ENCODE peak calls at places on chromosome 6, in eight cellular contexts. H, T, N, F, J, I, W and O are unnamed samples.

GRCh38 chr6:118704911-118705310 is 53.5 kb upstream of the CEP85L start:
- DNase-seq in H (no peak), T (no peak), N (no peak), F (no peak), J (no peak), I (no peak), W (peak), O (no peak)

GRCh38 chr6:159832941-159833340 is 32.9 kb downstream of the PNLDC1 start:
- DNase-seq in H (no peak), T (no peak), N (no peak), F (no peak), J (no peak), I (no peak), W (no peak), O (no peak)

GRCh38 chr6:53103993-53104675 is 38.9 kb downstream of the FBXO9 start:
- DNase-seq in H (no peak), T (no peak), N (no peak), F (no peak), J (no peak), I (no peak), W (no peak), O (no peak)

GRCh38 chr6:63121166-63121565 is 90.1 kb upstream of the FKBP1C start:
- DNase-seq in H (no peak), T (no peak), N (no peak), F (no peak), J (no peak), I (no peak), W (no peak), O (no peak)

GRCh38 chr6:147950623-147950987 is 392.0 kb upstream of the SASH1 start:
- DNase-seq in H (no peak), T (no peak), N (no peak), F (no peak), J (peak), I (no peak), W (peak), O (no peak)

GRCh38 chr6:19691465-19692167 is 145.6 kb upstream of the ID4 start:
- DNase-seq in H (no peak), T (peak), N (no peak), F (no peak), J (no peak), I (no peak), W (peak), O (no peak)

GRCh38 chr6:134381926-134382325 is 64.0 kb upstream of the SGK1 start:
- DNase-seq in H (no peak), T (no peak), N (no peak), F (no peak), J (no peak), I (no peak), W (no peak), O (no peak)

GRCh38 chr6:157763129-157763893 is 59.7 kb upstream of the SNX9 start:
- DNase-seq in H (no peak), T (peak), N (peak), F (peak), J (peak), I (no peak), W (peak), O (no peak)

GRCh38 chr6:133101790-133102189 is 139.4 kb upstream of the EYA4 start:
- DNase-seq in H (no peak), T (no peak), N (no peak), F (no peak), J (peak), I (no peak), W (no peak), O (no peak)

GRCh38 chr6:141677598-141678211 is 455.0 kb upstream of the GJE1 start:
- DNase-seq in H (no peak), T (no peak), N (no peak), F (no peak), J (peak), I (no peak), W (peak), O (no peak)

GRCh38 chr6:111472933-111473435 is 10.0 kb downstream of the REV3L start:
- DNase-seq in H (no peak), T (no peak), N (no peak), F (no peak), J (no peak), I (no peak), W (no peak), O (no peak)

GRCh38 chr6:14754636-14755513 is 491.0 kb upstream of the JARID2 start:
- DNase-seq in H (peak), T (no peak), N (no peak), F (no peak), J (no peak), I (no peak), W (no peak), O (no peak)

GRCh38 chr6:53922571-53922981 is 127.8 kb downstream of the LRRC1 start:
- DNase-seq in H (no peak), T (no peak), N (no peak), F (no peak), J (no peak), I (no peak), W (peak), O (no peak)

GRCh38 chr6:84645000-84645399 is 119.4 kb downstream of the TBX18 start:
- DNase-seq in H (no peak), T (no peak), N (no peak), F (no peak), J (peak), I (no peak), W (peak), O (no peak)

GRCh38 chr6:52558266-52559000 is 18.4 kb downstream of the TRAM2 start:
- DNase-seq in H (no peak), T (no peak), N (no peak), F (no peak), J (no peak), I (no peak), W (peak), O (no peak)

GRCh38 chr6:121482004-121482693 is 46.7 kb downstream of the GJA1 start:
- DNase-seq in H (no peak), T (no peak), N (no peak), F (no peak), J (peak), I (no peak), W (peak), O (no peak)

GRCh38 chr6:27111743-27112142 is 135.8 kb upstream of the PRSS16 start:
- DNase-seq in H (no peak), T (no peak), N (no peak), F (no peak), J (no peak), I (no peak), W (no peak), O (no peak)

GRCh38 chr6:105785412-105785811 is 300.7 kb upstream of the PRDM1 start:
- DNase-seq in H (no peak), T (no peak), N (peak), F (no peak), J (no peak), I (no peak), W (no peak), O (no peak)

GRCh38 chr6:5379647-5380242 is 118.4 kb downstream of the FARS2 start:
- DNase-seq in H (peak), T (peak), N (no peak), F (no peak), J (peak), I (no peak), W (peak), O (peak)

GRCh38 chr6:2033544-2033943 is 211.9 kb downstream of the GMDS start:
- DNase-seq in H (no peak), T (no peak), N (no peak), F (no peak), J (no peak), I (no peak), W (no peak), O (no peak)

GRCh38 chr6:109095036-109095820 is at the start of gene CEP57L1:
- DNase-seq in H (peak), T (peak), N (peak), F (peak), J (peak), I (peak), W (peak), O (peak)
- TF ChIP-seq CTCF in H (peak), T (no peak), N (no peak), F (no peak), J (peak), I (no peak), W (peak), O (no peak)

DNA sequence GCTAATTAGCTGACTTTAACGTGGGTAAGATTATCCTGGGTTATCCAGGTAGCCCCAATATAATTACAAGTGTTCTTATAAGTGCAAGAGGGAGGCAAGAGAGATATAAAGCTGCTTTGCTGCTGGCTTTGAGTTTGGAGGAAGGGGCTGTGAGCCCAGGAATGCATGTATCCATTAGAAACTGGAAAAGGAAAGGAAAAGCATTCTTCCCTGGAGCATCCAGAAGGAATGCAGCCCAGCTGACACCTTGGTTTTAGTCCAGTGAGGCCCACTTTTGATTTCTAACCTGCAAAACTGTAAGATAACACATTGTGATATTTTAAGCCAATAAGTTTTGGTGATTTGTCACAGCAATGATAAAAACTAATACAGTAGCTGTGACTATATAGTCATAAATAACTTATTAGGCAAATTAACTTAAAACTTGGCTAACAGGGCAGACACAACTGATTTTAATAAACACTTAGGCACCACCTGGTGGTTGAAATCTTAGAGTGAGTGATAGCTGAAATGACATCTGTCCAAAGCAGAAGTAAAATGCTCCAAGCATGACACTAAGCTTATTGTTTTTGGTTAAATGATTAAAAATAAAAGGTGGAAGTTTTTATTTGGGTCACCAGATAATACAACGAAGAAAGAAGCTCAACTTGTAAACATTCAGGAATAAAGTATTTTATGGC is 35.6 kb downstream of the ADGRF4 start:
- DNase-seq in H (peak), T (no peak), N (no peak), F (no peak), J (peak), I (no peak), W (peak), O (peak)
- TF ChIP-seq CTCF in H (peak), T (no peak), N (peak), F (peak), J (peak), I (no peak), W (peak), O (peak)

GRCh38 chr6:137824502-137824879 is 42.6 kb upstream of the TNFAIP3 start:
- DNase-seq in H (no peak), T (no peak), N (no peak), F (no peak), J (no peak), I (no peak), W (no peak), O (no peak)
- TF ChIP-seq CTCF in H (no peak), T (no peak), N (no peak), F (no peak), J (no peak), I (no peak), W (no peak), O (no peak)

DNA sequence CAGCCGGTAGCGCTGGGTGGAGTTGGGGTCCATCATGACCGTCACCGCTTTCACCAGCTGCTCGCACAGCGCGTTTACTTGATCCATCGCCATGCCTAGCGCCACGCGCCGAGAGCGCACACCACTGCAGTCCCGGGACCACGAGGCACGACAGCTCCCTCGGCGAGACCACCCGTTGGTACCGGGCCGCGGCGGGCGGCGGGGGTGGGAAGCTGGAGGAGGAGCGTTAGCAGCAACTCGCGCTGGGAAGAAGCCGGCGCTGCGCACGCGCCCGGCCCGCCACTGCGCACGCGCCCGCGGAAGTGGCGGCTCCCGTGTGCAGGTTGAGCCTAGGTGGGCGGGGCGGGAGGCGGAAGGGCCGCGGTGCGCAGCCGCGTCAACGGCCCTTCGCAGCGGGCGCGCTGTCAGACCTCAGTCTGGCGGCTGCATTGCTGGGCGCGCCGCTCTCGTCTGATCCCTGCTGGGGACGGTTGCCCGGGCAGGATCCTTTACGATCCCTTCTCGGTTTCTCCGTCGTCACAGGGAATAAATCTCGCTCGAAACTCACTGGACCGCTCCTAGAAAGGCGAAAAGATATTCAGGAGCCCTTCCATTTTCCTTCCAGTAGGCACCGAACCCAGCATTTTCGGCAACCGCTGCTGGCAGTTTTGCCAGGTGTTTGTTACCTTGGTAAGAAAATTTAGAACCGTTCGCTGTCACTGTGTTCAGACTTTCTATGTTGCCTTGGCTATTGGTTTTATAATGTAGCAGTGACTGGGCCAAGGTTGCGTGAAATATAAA is at the start of the genes POLH and XPO5:
- DNase-seq in H (peak), T (peak), N (peak), F (peak), J (peak), I (peak), W (peak), O (peak)
- TF ChIP-seq CTCF in H (no peak), T (no peak), N (peak), F (no peak), J (peak), I (no peak), W (peak), O (no peak)

GRCh38 chr6:4066029-4066755 is 12.7 kb downstream of the FAM217A start:
- DNase-seq in H (no peak), T (no peak), N (no peak), F (no peak), J (no peak), I (no peak), W (no peak), O (no peak)
- TF ChIP-seq CTCF in H (no peak), T (no peak), N (no peak), F (no peak), J (no peak), I (no peak), W (no peak), O (no peak)

GRCh38 chr6:155196891-155197290 is 66.9 kb upstream of the CLDN20 start:
- DNase-seq in H (no peak), T (no peak), N (no peak), F (no peak), J (no peak), I (no peak), W (no peak), O (no peak)

GRCh38 chr6:155197947-155198346 is 65.9 kb upstream of the CLDN20 start:
- DNase-seq in H (no peak), T (no peak), N (no peak), F (no peak), J (no peak), I (no peak), W (no peak), O (no peak)

GRCh38 chr6:155200012-155200411 is 63.8 kb upstream of the CLDN20 start:
- DNase-seq in H (peak), T (no peak), N (no peak), F (no peak), J (peak), I (no peak), W (no peak), O (peak)

GRCh38 chr6:155194399-155194798 is 69.4 kb upstream of the CLDN20 start:
- DNase-seq in H (no peak), T (no peak), N (no peak), F (no peak), J (no peak), I (no peak), W (no peak), O (no peak)

GRCh38 chr6:155195903-155196302 is 67.9 kb upstream of the CLDN20 start:
- DNase-seq in H (no peak), T (peak), N (no peak), F (no peak), J (no peak), I (no peak), W (no peak), O (no peak)
- TF ChIP-seq CTCF in H (no peak), T (no peak), N (no peak), F (no peak), J (no peak), I (no peak), W (no peak), O (no peak)